ENCODE peak calls at places on chromosomes 1 and 21, in ten cellular contexts. U is ACHN; G is stimulated activated naive CD8-positive, alpha-beta T cell treated with anti-CD3 and anti-CD28 coated beads, Interleukin-15, Interleukin-2, amounts not matched to agents 100 U/mL and 50 U/mL, for 24 hours; R is posterior cingulate gyrus; V is NT2/D1; Y is activated naive CD8-positive, alpha-beta T cell treated with anti-CD3 and anti-CD28 coated beads for 36 hours; Z is HTR-8/SVneo; L is foreskin fibroblast; S is stimulated activated CD8-positive, alpha-beta memory T cell treated with anti-CD3 and anti-CD28 coated beads, Interleukin-2, amount 100 ng/mL, for 1 hour; D is fibroblast of pulmonary artery. N is an unnamed sample.
A peak's percentile ranks its signal among the peaks of the same experiment; 100 is the strongest.

GRCh38 chr1:119147626-119148180 is 7.2 kb upstream of the WARS2 start:
- DNase-seq in U (no peak), G (no peak), R (no peak), V (no peak), Y (no peak), Z (no peak), L (peak; percentile 24), S (no peak), D (peak; percentile 34), N (no peak)

GRCh38 chr1:35807614-35808375 is at the start of gene AGO4:
- DNase-seq in U (peak; percentile 40), G (peak; percentile 58), R (peak; percentile 42), V (no peak), Y (peak; percentile 52), Z (peak; percentile 67), L (peak; percentile 36), S (no peak), D (peak; percentile 49), N (peak; percentile 81)

GRCh38 chr1:38284953-38285352 is 238.4 kb upstream of the POU3F1 start:
- DNase-seq in U (no peak), G (no peak), R (no peak), V (no peak), Y (no peak), Z (no peak), L (no peak), S (no peak), D (no peak), N (no peak)

GRCh38 chr1:52057245-52057644 is 1.1 kb downstream of the BTF3L4 start:
- DNase-seq in U (no peak), G (no peak), R (no peak), V (no peak), Y (no peak), Z (no peak), L (no peak), S (no peak), D (no peak), N (no peak)

GRCh38 chr1:7456683-7457082 is 314.4 kb upstream of the VAMP3 start:
- DNase-seq in U (no peak), G (no peak), R (no peak), V (no peak), Y (no peak), Z (no peak), L (no peak), S (no peak), D (no peak), N (no peak)

GRCh38 chr1:11062965-11063401 is 3.2 kb upstream of the SRM start:
- DNase-seq in U (no peak), G (peak; percentile 47), R (peak; percentile 11), V (no peak), Y (peak; percentile 64), Z (no peak), L (no peak), S (no peak), D (no peak), N (peak; percentile 79)

GRCh38 chr1:230414102-230414501 is 12.0 kb downstream of the PGBD5 start:
- DNase-seq in U (no peak), G (no peak), R (no peak), V (no peak), Y (no peak), Z (no peak), L (no peak), S (no peak), D (no peak), N (no peak)

GRCh38 chr1:225578247-225578646 is 74.7 kb downstream of the ENAH start:
- DNase-seq in U (peak; percentile 60), G (no peak), R (no peak), V (no peak), Y (no peak), Z (no peak), L (no peak), S (no peak), D (no peak), N (no peak)

GRCh38 chr1:43883321-43883720 is 50.3 kb upstream of the ARTN start:
- DNase-seq in U (no peak), G (no peak), R (no peak), V (no peak), Y (no peak), Z (no peak), L (no peak), S (no peak), D (no peak), N (no peak)

GRCh38 chr1:2143814-2144500 is 50.6 kb downstream of the FAAP20 start:
- DNase-seq in U (no peak), G (no peak), R (no peak), V (no peak), Y (no peak), Z (no peak), L (no peak), S (no peak), D (no peak), N (no peak)

GRCh38 chr1:180231506-180232420 is 1.7 kb downstream of the LHX4 start:
- DNase-seq in U (peak; percentile 90), G (peak; percentile 23), R (no peak), V (no peak), Y (peak; percentile 29), Z (peak; percentile 59), L (no peak), S (no peak), D (peak; percentile 31), N (no peak)

GRCh38 chr1:67053535-67053784 is 488 bp downstream of the SLC35D1 start:
- DNase-seq in U (peak; percentile 62), G (no peak), R (peak; percentile 38), V (no peak), Y (no peak), Z (peak; percentile 8), L (no peak), S (no peak), D (no peak), N (no peak)

GRCh38 chr1:180994262-180994661 is 28.4 kb downstream of the STX6 start:
- DNase-seq in U (no peak), G (no peak), R (no peak), V (no peak), Y (no peak), Z (no peak), L (no peak), S (no peak), D (no peak), N (no peak)

GRCh38 chr1:12515234-12515633 is 102.8 kb downstream of the DHRS3 start:
- DNase-seq in U (no peak), G (no peak), R (no peak), V (no peak), Y (no peak), Z (no peak), L (no peak), S (no peak), D (no peak), N (no peak)

GRCh38 chr21:41605178-41605933 is 97.4 kb upstream of the TMPRSS2 start:
- DNase-seq in U (no peak), G (no peak), R (no peak), V (no peak), Y (no peak), Z (no peak), L (no peak), S (no peak), D (no peak), N (no peak)

GRCh38 chr1:26010800-26011199 is 10.8 kb upstream of the EXTL1 start:
- DNase-seq in U (no peak), G (no peak), R (no peak), V (no peak), Y (no peak), Z (no peak), L (no peak), S (no peak), D (no peak), N (no peak)

GRCh38 chr1:202056644-202057334 is 46.4 kb downstream of the ELF3 start:
- DNase-seq in U (no peak), G (no peak), R (no peak), V (no peak), Y (no peak), Z (peak; percentile 51), L (no peak), S (no peak), D (no peak), N (no peak)

GRCh38 chr1:2949966-2950925 is 71.0 kb upstream of the ACTRT2 start:
- DNase-seq in U (no peak), G (no peak), R (no peak), V (no peak), Y (no peak), Z (no peak), L (no peak), S (no peak), D (no peak), N (no peak)

GRCh38 chr1:234985531-234986294 is 142.9 kb downstream of the TOMM20 start:
- DNase-seq in U (no peak), G (no peak), R (no peak), V (no peak), Y (no peak), Z (no peak), L (no peak), S (no peak), D (no peak), N (no peak)

GRCh38 chr1:208601569-208601968 is 357.4 kb upstream of the PLXNA2 start:
- DNase-seq in U (no peak), G (no peak), R (no peak), V (peak; percentile 13), Y (no peak), Z (no peak), L (no peak), S (no peak), D (peak; percentile 26), N (no peak)

GRCh38 chr1:33348676-33349080 is 27.8 kb upstream of the A3GALT2 start:
- DNase-seq in U (peak; percentile 41), G (peak; percentile 37), R (no peak), V (no peak), Y (peak; percentile 30), Z (no peak), L (no peak), S (no peak), D (no peak), N (no peak)

GRCh38 chr1:220294754-220295419 is 22.6 kb upstream of the RAB3GAP2 start:
- DNase-seq in U (no peak), G (no peak), R (no peak), V (no peak), Y (no peak), Z (no peak), L (no peak), S (no peak), D (no peak), N (no peak)

GRCh38 chr1:54007613-54008012 is 10.4 kb downstream of the LDLRAD1 start:
- DNase-seq in U (no peak), G (no peak), R (no peak), V (no peak), Y (no peak), Z (no peak), L (no peak), S (no peak), D (no peak), N (no peak)

GRCh38 chr1:158053276-158053675 is 59.8 kb downstream of the KIRREL1 start:
- DNase-seq in U (no peak), G (no peak), R (no peak), V (no peak), Y (no peak), Z (no peak), L (no peak), S (no peak), D (no peak), N (no peak)

GRCh38 chr1:233240839-233241682 is 54.5 kb downstream of the PCNX2 start:
- DNase-seq in U (peak; percentile 41), G (peak; percentile 17), R (peak; percentile 64), V (no peak), Y (no peak), Z (peak; percentile 43), L (peak; percentile 53), S (no peak), D (peak; percentile 73), N (peak; percentile 37)

GRCh38 chr1:186183970-186184628 is 191.0 kb downstream of the TPR start:
- DNase-seq in U (peak; percentile 58), G (no peak), R (no peak), V (no peak), Y (no peak), Z (no peak), L (no peak), S (no peak), D (no peak), N (no peak)

GRCh38 chr1:175511496-175511895 is 231.9 kb downstream of the TNR start:
- DNase-seq in U (no peak), G (no peak), R (no peak), V (no peak), Y (no peak), Z (no peak), L (no peak), S (no peak), D (no peak), N (no peak)

GRCh38 chr1:54312874-54313316 is 93.3 kb downstream of the SSBP3 start:
- DNase-seq in U (no peak), G (no peak), R (no peak), V (peak; percentile 64), Y (no peak), Z (peak; percentile 64), L (peak; percentile 83), S (no peak), D (peak; percentile 86), N (no peak)